ENCODE peak calls at places on chromosome 10, in five cellular contexts. F, R, G, T and Y are unnamed samples.

GRCh38 chr10:117419921-117420320 is 44.7 kb upstream of the PDZD8 start:
- DNase-seq in T (no peak), G (no peak), R (peak), F (no peak), Y (peak)

GRCh38 chr10:23694446-23694920 is 255.6 kb downstream of the OTUD1 start:
- DNase-seq in G (no peak), F (no peak), T (no peak), R (no peak), Y (no peak)

GRCh38 chr10:13100349-13101294 is 659 bp downstream of the OPTN start:
- DNase-seq in F (no peak), T (peak), R (peak), G (no peak), Y (peak)

GRCh38 chr10:114151486-114151885 is 22.5 kb downstream of the CCDC186 start:
- DNase-seq in R (peak), F (no peak), G (no peak), T (peak), Y (peak)

GRCh38 chr10:117197189-117197588 is at the start of gene KCNK18:
- DNase-seq in G (no peak), F (no peak), T (no peak), R (no peak), Y (no peak)

GRCh38 chr10:29728541-29729049 is 93.8 kb upstream of the SVIL start:
- DNase-seq in F (no peak), G (peak), T (no peak), R (no peak), Y (no peak)

GRCh38 chr10:6995846-6996245 is 415.0 kb downstream of the SFMBT2 start:
- DNase-seq in T (peak), R (peak), G (no peak), F (no peak), Y (peak)

GRCh38 chr10:69421611-69422308 is 5.0 kb upstream of the TACR2 start:
- DNase-seq in T (peak), G (no peak), R (no peak), F (no peak), Y (no peak)

GRCh38 chr10:43754569-43755260 is 106.0 kb upstream of the ZNF32 start:
- DNase-seq in G (no peak), T (no peak), F (no peak), R (no peak), Y (no peak)

GRCh38 chr10:5604946-5605345 is 61.4 kb downstream of the ASB13 start:
- DNase-seq in T (no peak), R (no peak), F (no peak), G (no peak), Y (no peak)

GRCh38 chr10:116108106-116108505 is 164.9 kb downstream of the GFRA1 start:
- DNase-seq in T (no peak), G (no peak), R (no peak), F (no peak), Y (no peak)

GRCh38 chr10:93468532-93469213 is 13.5 kb downstream of the MYOF start:
- DNase-seq in G (no peak), R (peak), T (peak), F (no peak), Y (peak)

GRCh38 chr10:122557516-122557915 is 3.0 kb upstream of the DMBT1 start:
- DNase-seq in R (no peak), T (no peak), F (no peak), G (no peak), Y (no peak)

GRCh38 chr10:71845410-71846406 is 5.3 kb downstream of the PSAP start:
- DNase-seq in F (no peak), R (peak), T (peak), G (no peak), Y (no peak)

GRCh38 chr10:97596101-97597055 is 6.9 kb downstream of the C10orf62 start:
- DNase-seq in R (peak), F (peak), G (no peak), T (peak), Y (peak)

GRCh38 chr10:86536294-86536861 is 14.8 kb upstream of the WAPL start:
- DNase-seq in R (no peak), G (no peak), F (no peak), T (no peak), Y (no peak)

GRCh38 chr10:97889461-97890265 is 40.0 kb downstream of the GOLGA7B start:
- DNase-seq in T (peak), G (peak), R (no peak), F (no peak), Y (peak)

GRCh38 chr10:29926649-29927048 is 132.7 kb downstream of the JCAD start:
- DNase-seq in G (no peak), T (peak), F (no peak), R (peak), Y (peak)

GRCh38 chr10:77602913-77603528 is 34.6 kb downstream of the KCNMA1 start:
- DNase-seq in T (peak), F (no peak), R (peak), G (no peak), Y (no peak)

GRCh38 chr10:17622061-17622460 is 4.9 kb upstream of the HACD1 start:
- DNase-seq in G (no peak), R (peak), F (no peak), T (peak), Y (peak)

GRCh38 chr10:132591166-132591971 is 53.8 kb downstream of the INPP5A start:
- DNase-seq in G (no peak), T (peak), R (peak), F (no peak), Y (peak)

GRCh38 chr10:93657757-93658156 is 44.6 kb downstream of the FRA10AC1 start:
- DNase-seq in T (no peak), R (no peak), F (no peak), G (no peak), Y (no peak)

GRCh38 chr10:89759531-89759930 is 58.1 kb downstream of the KIF20B start:
- DNase-seq in R (no peak), G (no peak), F (no peak), T (no peak), Y (no peak)

GRCh38 chr10:121411006-121411405 is 187.2 kb downstream of the FGFR2 start:
- DNase-seq in T (no peak), F (no peak), G (no peak), R (no peak), Y (no peak)

GRCh38 chr10:116080553-116080952 is 192.5 kb downstream of the GFRA1 start:
- DNase-seq in G (no peak), T (peak), F (no peak), R (peak), Y (peak)

GRCh38 chr10:124174071-124174566 is 80.7 kb upstream of the CHST15 start:
- DNase-seq in T (no peak), G (no peak), R (no peak), F (no peak), Y (no peak)

GRCh38 chr10:131862548-131862947 is 38.3 kb upstream of the PPP2R2D start:
- DNase-seq in F (no peak), G (no peak), T (no peak), R (no peak), Y (no peak)

GRCh38 chr10:89575037-89575436 is 39.6 kb upstream of the SLC16A12 start:
- DNase-seq in R (peak), T (peak), F (no peak), G (no peak), Y (no peak)

GRCh38 chr10:125626671-125627070 is 56.3 kb downstream of the TEX36 start:
- DNase-seq in T (no peak), R (no peak), F (no peak), G (no peak), Y (no peak)

GRCh38 chr10:47412869-47413268 is 28.8 kb upstream of the ZNF488 start:
- DNase-seq in R (peak), T (no peak), G (no peak), F (no peak), Y (peak)